ENCODE peak calls at places on chromosome 7, in nine cellular contexts. One of them, this sample, is unnamed.

GRCh38 chr7:47407821-47408674 is 173.9 kb downstream of the TNS3 start:
- DNase-seq in CD8-positive, alpha-beta T cell: no peak
- DNase-seq in endodermal cell: peak; percentile 25
- DNase-seq in pancreas: no peak
- DNase-seq in mammary epithelial cell: no peak
- DNase-seq in tibial nerve: no peak
- DNase-seq in GM23248: no peak
- DNase-seq in thyroid gland: no peak
- DNase-seq in heart left ventricle: no peak
- DNase-seq in this sample: no peak

GRCh38 chr7:81484266-81484665 is 285.6 kb downstream of the HGF start:
- DNase-seq in CD8-positive, alpha-beta T cell: no peak
- DNase-seq in endodermal cell: peak; percentile 72
- DNase-seq in pancreas: peak; percentile 19
- DNase-seq in mammary epithelial cell: peak; percentile 16
- DNase-seq in tibial nerve: peak; percentile 24
- DNase-seq in GM23248: peak; percentile 93
- DNase-seq in thyroid gland: peak; percentile 62
- DNase-seq in heart left ventricle: peak; percentile 68
- DNase-seq in this sample: peak; percentile 13

GRCh38 chr7:73758581-73759138 is 11.4 kb downstream of the CLDN3 start:
- DNase-seq in CD8-positive, alpha-beta T cell: no peak
- DNase-seq in endodermal cell: no peak
- DNase-seq in pancreas: peak; percentile 81
- DNase-seq in mammary epithelial cell: no peak
- DNase-seq in tibial nerve: no peak
- DNase-seq in GM23248: no peak
- DNase-seq in thyroid gland: peak; percentile 49
- DNase-seq in heart left ventricle: peak; percentile 26
- DNase-seq in this sample: no peak

GRCh38 chr7:40015790-40016296 is 65.8 kb downstream of the CDK13 start:
- DNase-seq in CD8-positive, alpha-beta T cell: no peak
- DNase-seq in endodermal cell: no peak
- DNase-seq in pancreas: no peak
- DNase-seq in mammary epithelial cell: peak; percentile 39
- DNase-seq in tibial nerve: no peak
- DNase-seq in GM23248: peak; percentile 48
- DNase-seq in thyroid gland: peak; percentile 76
- DNase-seq in heart left ventricle: no peak
- DNase-seq in this sample: no peak

GRCh38 chr7:40221836-40222235 is 87.0 kb downstream of the SUGCT start:
- DNase-seq in CD8-positive, alpha-beta T cell: no peak
- DNase-seq in endodermal cell: no peak
- DNase-seq in pancreas: no peak
- DNase-seq in mammary epithelial cell: peak; percentile 78
- DNase-seq in tibial nerve: no peak
- DNase-seq in GM23248: peak; percentile 94
- DNase-seq in thyroid gland: no peak
- DNase-seq in heart left ventricle: no peak
- DNase-seq in this sample: no peak

GRCh38 chr7:81623251-81623855 is 146.5 kb downstream of the HGF start:
- DNase-seq in CD8-positive, alpha-beta T cell: no peak
- DNase-seq in endodermal cell: no peak
- DNase-seq in pancreas: no peak
- DNase-seq in mammary epithelial cell: peak; percentile 55
- DNase-seq in tibial nerve: no peak
- DNase-seq in GM23248: peak; percentile 6
- DNase-seq in thyroid gland: no peak
- DNase-seq in heart left ventricle: no peak
- DNase-seq in this sample: no peak

GRCh38 chr7:151306860-151307259 is 34.8 kb upstream of the NUB1 start:
- DNase-seq in CD8-positive, alpha-beta T cell: no peak
- DNase-seq in endodermal cell: peak; percentile 74
- DNase-seq in pancreas: no peak
- DNase-seq in mammary epithelial cell: no peak
- DNase-seq in tibial nerve: no peak
- DNase-seq in GM23248: no peak
- DNase-seq in thyroid gland: no peak
- DNase-seq in heart left ventricle: no peak
- DNase-seq in this sample: no peak

GRCh38 chr7:122692769-122693309 is 6.1 kb downstream of the RNF133 start:
- DNase-seq in CD8-positive, alpha-beta T cell: no peak
- DNase-seq in endodermal cell: peak; percentile 34
- DNase-seq in pancreas: no peak
- DNase-seq in mammary epithelial cell: no peak
- DNase-seq in tibial nerve: no peak
- DNase-seq in GM23248: no peak
- DNase-seq in thyroid gland: no peak
- DNase-seq in heart left ventricle: no peak
- DNase-seq in this sample: no peak

GRCh38 chr7:24057243-24057642 is 226.7 kb upstream of the NPY start:
- DNase-seq in CD8-positive, alpha-beta T cell: no peak
- DNase-seq in endodermal cell: no peak
- DNase-seq in pancreas: no peak
- DNase-seq in mammary epithelial cell: no peak
- DNase-seq in tibial nerve: no peak
- DNase-seq in GM23248: no peak
- DNase-seq in thyroid gland: no peak
- DNase-seq in heart left ventricle: no peak
- DNase-seq in this sample: no peak

GRCh38 chr7:139635521-139636240 is 112.2 kb downstream of the CLEC2L start:
- DNase-seq in CD8-positive, alpha-beta T cell: peak; percentile 68
- DNase-seq in endodermal cell: no peak
- DNase-seq in pancreas: no peak
- DNase-seq in mammary epithelial cell: no peak
- DNase-seq in tibial nerve: no peak
- DNase-seq in GM23248: no peak
- DNase-seq in thyroid gland: no peak
- DNase-seq in heart left ventricle: no peak
- DNase-seq in this sample: no peak

GRCh38 chr7:43735403-43735801 is 6.1 kb upstream of the COA1 start:
- DNase-seq in CD8-positive, alpha-beta T cell: no peak
- DNase-seq in endodermal cell: no peak
- DNase-seq in pancreas: no peak
- DNase-seq in mammary epithelial cell: no peak
- DNase-seq in tibial nerve: no peak
- DNase-seq in GM23248: no peak
- DNase-seq in thyroid gland: no peak
- DNase-seq in heart left ventricle: no peak
- DNase-seq in this sample: no peak

GRCh38 chr7:43737467-43738127 is 8.3 kb upstream of the COA1 start:
- DNase-seq in CD8-positive, alpha-beta T cell: no peak
- DNase-seq in endodermal cell: no peak
- DNase-seq in pancreas: no peak
- DNase-seq in mammary epithelial cell: no peak
- DNase-seq in tibial nerve: no peak
- DNase-seq in GM23248: no peak
- DNase-seq in thyroid gland: no peak
- DNase-seq in heart left ventricle: no peak
- DNase-seq in this sample: no peak

DNA sequence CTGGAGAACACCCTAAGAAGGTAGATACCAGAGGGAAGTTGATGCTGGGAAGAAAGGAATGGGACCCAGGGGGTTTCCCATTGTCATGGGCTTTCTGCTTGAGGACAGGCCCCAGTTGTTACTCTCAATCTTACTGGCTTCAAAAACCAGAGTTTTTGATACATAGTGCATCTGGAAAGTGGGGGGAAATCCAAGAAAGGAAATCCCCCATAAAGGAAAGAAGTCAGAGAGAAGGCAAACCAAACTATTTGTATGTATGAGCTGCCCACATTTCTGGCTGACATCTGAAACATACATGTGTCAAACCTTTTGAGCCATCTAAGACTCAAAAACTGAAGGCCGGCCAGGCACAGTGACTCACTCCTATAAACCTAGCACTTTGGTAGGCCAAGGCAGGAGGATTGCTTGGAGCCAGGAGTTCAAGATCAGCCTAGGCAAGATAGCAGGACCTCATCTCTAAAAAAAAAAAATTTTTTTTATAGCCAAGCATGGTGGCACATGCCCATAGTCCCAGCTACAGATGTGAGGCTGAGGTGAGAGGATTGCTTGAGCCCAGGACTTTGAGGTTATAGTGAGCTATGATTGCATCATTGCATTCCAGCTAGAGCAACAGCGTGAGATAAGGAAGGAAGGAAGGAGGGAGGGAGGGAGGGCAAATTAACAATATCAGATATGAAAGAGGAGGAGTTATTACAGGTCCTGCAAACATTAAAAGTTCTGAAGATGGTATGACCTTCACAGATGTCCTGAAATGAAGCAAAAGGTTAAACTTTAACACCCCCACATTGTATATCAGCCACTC is 6.7 kb upstream of the COA1 start:
- DNase-seq in CD8-positive, alpha-beta T cell: no peak
- DNase-seq in endodermal cell: no peak
- DNase-seq in pancreas: no peak
- DNase-seq in mammary epithelial cell: no peak
- DNase-seq in tibial nerve: no peak
- DNase-seq in GM23248: no peak
- DNase-seq in thyroid gland: no peak
- DNase-seq in heart left ventricle: no peak
- DNase-seq in this sample: no peak
- H3K4me3 ChIP-seq in CD8-positive, alpha-beta T cell: no peak overlapping the region
- H3K4me3 ChIP-seq in endodermal cell: no peak overlapping the region
- H3K4me3 ChIP-seq in pancreas: no peak overlapping the region
- H3K4me3 ChIP-seq in mammary epithelial cell: no peak overlapping the region
- H3K4me3 ChIP-seq in tibial nerve: no peak overlapping the region
- H3K4me3 ChIP-seq in GM23248: no peak overlapping the region
- H3K4me3 ChIP-seq in thyroid gland: no peak overlapping the region
- H3K4me3 ChIP-seq in heart left ventricle: no peak overlapping the region
- H3K4me3 ChIP-seq in this sample: no peak overlapping the region

DNA sequence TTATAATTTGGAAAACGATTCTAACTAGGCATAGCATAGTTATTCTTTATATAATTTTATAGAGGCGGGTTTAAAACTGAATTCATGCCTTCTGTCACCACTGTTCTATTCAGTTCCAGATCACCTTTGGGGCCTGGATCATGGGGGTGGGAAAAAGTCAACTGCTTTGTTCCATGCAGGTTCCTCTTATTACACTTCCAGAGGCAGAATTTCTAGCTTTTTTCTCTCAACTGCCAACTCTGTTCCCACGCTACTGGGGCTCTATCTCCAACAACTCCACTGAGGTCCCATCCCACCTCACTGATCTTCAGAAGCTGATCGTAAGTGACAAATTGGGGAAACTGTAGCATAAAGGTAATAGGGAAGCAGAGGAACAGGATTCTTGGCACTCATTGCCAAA is 283.6 kb upstream of the IMMP2L start:
- DNase-seq in CD8-positive, alpha-beta T cell: no peak
- DNase-seq in endodermal cell: no peak
- DNase-seq in pancreas: no peak
- DNase-seq in mammary epithelial cell: no peak
- DNase-seq in tibial nerve: no peak
- DNase-seq in GM23248: no peak
- DNase-seq in thyroid gland: no peak
- DNase-seq in heart left ventricle: no peak
- DNase-seq in this sample: no peak
- H3K27me3 ChIP-seq in CD8-positive, alpha-beta T cell: no peaks in the 10 kb centered on the region
- H3K27me3 ChIP-seq in endodermal cell: no peaks in the 10 kb centered on the region
- H3K27me3 ChIP-seq in pancreas: no peaks in the 10 kb centered on the region
- H3K27me3 ChIP-seq in mammary epithelial cell: no peaks in the 10 kb centered on the region
- H3K27me3 ChIP-seq in tibial nerve: no peaks in the 10 kb centered on the region
- H3K27me3 ChIP-seq in GM23248: no peaks in the 10 kb centered on the region
- H3K27me3 ChIP-seq in thyroid gland: no peaks in the 10 kb centered on the region
- H3K27me3 ChIP-seq in heart left ventricle: no peaks in the 10 kb centered on the region
- H3K27me3 ChIP-seq in this sample: no peaks in the 10 kb centered on the region

DNA sequence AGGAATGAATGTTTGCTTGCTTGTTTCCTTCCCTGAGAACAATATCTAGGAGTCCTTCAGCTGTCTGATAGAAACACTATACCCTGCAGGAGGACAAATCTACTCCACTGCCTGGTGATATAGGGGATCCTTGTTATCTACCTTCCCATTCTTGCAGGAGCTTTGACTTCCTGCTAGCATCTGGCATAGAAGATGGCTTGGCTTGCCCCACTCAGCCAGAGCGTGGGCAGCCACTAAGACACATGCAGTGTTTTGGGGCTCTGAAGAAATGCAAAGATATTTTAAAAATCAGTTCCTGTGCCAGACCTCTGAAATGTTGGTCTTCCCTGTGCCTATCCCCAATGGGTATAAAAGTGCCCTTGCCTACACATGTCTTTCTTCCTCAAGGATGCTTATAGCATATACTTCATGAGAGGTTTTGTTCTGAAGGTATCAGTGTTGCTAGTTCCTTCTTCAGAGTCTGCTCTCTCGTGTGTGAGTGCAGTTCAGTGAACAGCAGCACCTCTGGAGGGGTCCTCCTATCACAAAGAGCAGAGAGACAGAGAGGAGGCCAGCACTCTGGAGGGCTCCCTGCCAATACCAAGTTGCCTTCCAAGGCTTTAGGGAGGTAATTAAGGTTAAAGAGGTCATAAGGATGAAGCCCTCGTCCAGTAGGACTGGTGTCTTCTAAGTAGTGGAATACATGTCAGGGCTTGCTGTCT is 149.1 kb upstream of the CALCR start:
- DNase-seq in CD8-positive, alpha-beta T cell: no peak
- DNase-seq in endodermal cell: no peak
- DNase-seq in pancreas: no peak
- DNase-seq in mammary epithelial cell: no peak
- DNase-seq in tibial nerve: no peak
- DNase-seq in GM23248: no peak
- DNase-seq in thyroid gland: no peak
- DNase-seq in heart left ventricle: no peak
- DNase-seq in this sample: no peak
- H3K36me3 ChIP-seq in CD8-positive, alpha-beta T cell: no peaks in the 10 kb centered on the region
- H3K36me3 ChIP-seq in endodermal cell: peaks cover 23% of the 10 kb centered on the region
- H3K36me3 ChIP-seq in pancreas: no peaks in the 10 kb centered on the region
- H3K36me3 ChIP-seq in mammary epithelial cell: no peaks in the 10 kb centered on the region
- H3K36me3 ChIP-seq in tibial nerve: no peaks in the 10 kb centered on the region
- H3K36me3 ChIP-seq in GM23248: no peaks in the 10 kb centered on the region
- H3K36me3 ChIP-seq in thyroid gland: no peaks in the 10 kb centered on the region
- H3K36me3 ChIP-seq in heart left ventricle: no peaks in the 10 kb centered on the region
- H3K36me3 ChIP-seq in this sample: no peaks in the 10 kb centered on the region

GRCh38 chr7:98930921-98931320 is 52.6 kb downstream of the TRRAP start:
- DNase-seq in CD8-positive, alpha-beta T cell: peak; percentile 50
- DNase-seq in endodermal cell: no peak
- DNase-seq in pancreas: no peak
- DNase-seq in mammary epithelial cell: peak; percentile 9
- DNase-seq in tibial nerve: no peak
- DNase-seq in GM23248: peak; percentile 9
- DNase-seq in thyroid gland: no peak
- DNase-seq in heart left ventricle: no peak
- DNase-seq in this sample: no peak

GRCh38 chr7:98935811-98936210 is 57.5 kb downstream of the TRRAP start:
- DNase-seq in CD8-positive, alpha-beta T cell: no peak
- DNase-seq in endodermal cell: no peak
- DNase-seq in pancreas: no peak
- DNase-seq in mammary epithelial cell: no peak
- DNase-seq in tibial nerve: no peak
- DNase-seq in GM23248: peak; percentile 42
- DNase-seq in thyroid gland: no peak
- DNase-seq in heart left ventricle: no peak
- DNase-seq in this sample: no peak

GRCh38 chr7:98933321-98933720 is 55.0 kb downstream of the TRRAP start:
- DNase-seq in CD8-positive, alpha-beta T cell: no peak
- DNase-seq in endodermal cell: no peak
- DNase-seq in pancreas: no peak
- DNase-seq in mammary epithelial cell: no peak
- DNase-seq in tibial nerve: no peak
- DNase-seq in GM23248: no peak
- DNase-seq in thyroid gland: no peak
- DNase-seq in heart left ventricle: no peak
- DNase-seq in this sample: no peak

GRCh38 chr7:98930464-98930863 is 52.1 kb downstream of the TRRAP start:
- DNase-seq in CD8-positive, alpha-beta T cell: no peak
- DNase-seq in endodermal cell: no peak
- DNase-seq in pancreas: no peak
- DNase-seq in mammary epithelial cell: no peak
- DNase-seq in tibial nerve: no peak
- DNase-seq in GM23248: no peak
- DNase-seq in thyroid gland: no peak
- DNase-seq in heart left ventricle: no peak
- DNase-seq in this sample: no peak

GRCh38 chr7:98934267-98934666 is 55.9 kb downstream of the TRRAP start:
- DNase-seq in CD8-positive, alpha-beta T cell: no peak
- DNase-seq in endodermal cell: no peak
- DNase-seq in pancreas: no peak
- DNase-seq in mammary epithelial cell: no peak
- DNase-seq in tibial nerve: no peak
- DNase-seq in GM23248: no peak
- DNase-seq in thyroid gland: no peak
- DNase-seq in heart left ventricle: no peak
- DNase-seq in this sample: no peak
- H3K4me3 ChIP-seq in CD8-positive, alpha-beta T cell: no peak overlapping the region
- H3K4me3 ChIP-seq in endodermal cell: no peak overlapping the region
- H3K4me3 ChIP-seq in pancreas: no peak overlapping the region
- H3K4me3 ChIP-seq in mammary epithelial cell: no peak overlapping the region
- H3K4me3 ChIP-seq in tibial nerve: no peak overlapping the region
- H3K4me3 ChIP-seq in GM23248: no peak overlapping the region
- H3K4me3 ChIP-seq in thyroid gland: no peak overlapping the region
- H3K4me3 ChIP-seq in heart left ventricle: no peak overlapping the region
- H3K4me3 ChIP-seq in this sample: no peak overlapping the region